ENCODE peak calls at places on chromosomes 16 and 17, in six cellular contexts. X is activated CD4-positive, alpha-beta T cell treated with anti-CD3 and anti-CD28 coated beads for 48 hours; G is HTR-8/SVneo; O is MV-4-11; U is germinal center; A is Right ventricle myocardium inferior. B is an unnamed sample.

GRCh38 chr17:2841606-2842005 is 45.4 kb downstream of the RAP1GAP2 start:
- DNase-seq in X (no peak), G (no peak), O (no peak), U (no peak), A (no peak), B (no peak)

GRCh38 chr17:82237083-82237745 is 8.4 kb downstream of the SLC16A3 start:
- DNase-seq in X (no peak), G (no peak), O (peak), U (no peak), A (peak), B (no peak)

GRCh38 chr17:78224226-78225087 is 7.0 kb upstream of the TMEM235 start:
- DNase-seq in X (no peak), G (no peak), O (no peak), U (no peak), A (no peak), B (no peak)

GRCh38 chr17:80212109-80212508 is 8.0 kb downstream of the SGSH start:
- DNase-seq in X (no peak), G (no peak), O (no peak), U (no peak), A (peak), B (no peak)

GRCh38 chr17:7707858-7708750 is 3.1 kb downstream of the EFNB3 start:
- DNase-seq in X (no peak), G (no peak), O (no peak), U (no peak), A (no peak), B (no peak)

GRCh38 chr17:67520916-67521772 is 144.1 kb downstream of the PITPNC1 start:
- DNase-seq in X (no peak), G (no peak), O (no peak), U (no peak), A (no peak), B (no peak)

GRCh38 chr16:77553130-77553529 is 118.3 kb upstream of the ADAMTS18 start:
- DNase-seq in X (no peak), G (no peak), O (no peak), U (no peak), A (no peak), B (no peak)

GRCh38 chr17:1455291-1455747 is 713 bp downstream of the CRK start:
- DNase-seq in X (peak), G (peak), O (peak), U (peak), A (peak), B (no peak)

GRCh38 chr17:56185905-56186783 is 32.9 kb downstream of the ANKFN1 start:
- DNase-seq in X (no peak), G (peak), O (no peak), U (no peak), A (no peak), B (peak)

GRCh38 chr16:55832788-55833583 is at the start of gene CES1:
- DNase-seq in X (no peak), G (no peak), O (peak), U (no peak), A (peak), B (no peak)

GRCh38 chr16:24208710-24209109 is 47.4 kb upstream of the CACNG3 start:
- DNase-seq in X (no peak), G (no peak), O (no peak), U (no peak), A (no peak), B (no peak)

GRCh38 chr16:47973552-47973951 is 182.2 kb downstream of the ABCC12 start:
- DNase-seq in X (no peak), G (no peak), O (no peak), U (no peak), A (no peak), B (no peak)

GRCh38 chr16:68298907-68299515 is 11.7 kb downstream of the SLC7A6OS start:
- DNase-seq in X (no peak), G (no peak), O (no peak), U (no peak), A (no peak), B (no peak)

GRCh38 chr17:50550661-50551432 is 3.9 kb downstream of the SPATA20 start:
- DNase-seq in X (no peak), G (peak), O (peak), U (no peak), A (peak), B (peak)

GRCh38 chr17:62597920-62598319 is 29.6 kb upstream of the MRC2 start:
- DNase-seq in X (no peak), G (no peak), O (no peak), U (no peak), A (no peak), B (no peak)

GRCh38 chr16:29014561-29015029 is 29.7 kb downstream of the LAT start:
- DNase-seq in X (no peak), G (no peak), O (peak), U (no peak), A (no peak), B (no peak)

GRCh38 chr17:72487731-72488325 is 367.0 kb downstream of the SOX9 start:
- DNase-seq in X (no peak), G (no peak), O (no peak), U (no peak), A (no peak), B (no peak)

GRCh38 chr17:12732366-12732765 is 56.9 kb upstream of the ARHGAP44 start:
- DNase-seq in X (no peak), G (no peak), O (no peak), U (no peak), A (no peak), B (no peak)

GRCh38 chr16:46713634-46714033 is 24.2 kb downstream of the ORC6 start:
- DNase-seq in X (no peak), G (no peak), O (no peak), U (no peak), A (no peak), B (no peak)

GRCh38 chr16:79601092-79601977 is 798 bp upstream of the MAF start:
- DNase-seq in X (peak), G (no peak), O (no peak), U (peak), A (peak), B (no peak)